ENCODE peak calls at places on chromosome 14, in five cellular contexts. R is stimulated activated CD4-positive, alpha-beta T cell treated with anti-CD3 and anti-CD28 coated beads, Interleukin-15, amount 100 ng/mL, for 1 hour; O is Peyer's patch; V is activated CD8-positive, alpha-beta memory T cell treated with anti-CD3 and anti-CD28 coated beads for 24 hours; D is Calu3. E is an unnamed sample.

GRCh38 chr14:71659165-71659564 is 273.1 kb upstream of the RGS6 start:
- DNase-seq in D (peak), V (no peak), O (no peak), R (no peak), E (no peak)

GRCh38 chr14:99592394-99592793 is 11.6 kb downstream of the CCDC85C start:
- DNase-seq in O (no peak), D (no peak), V (no peak), R (no peak), E (no peak)

GRCh38 chr14:68139466-68140110 is 320.0 kb downstream of the RAD51B start:
- DNase-seq in V (no peak), O (no peak), R (no peak), D (no peak), E (no peak)

GRCh38 chr14:39956372-39956771 is 524.1 kb upstream of the FBXO33 start:
- DNase-seq in O (no peak), V (no peak), R (no peak), D (no peak), E (no peak)

GRCh38 chr14:77478796-77479195 is 19.8 kb downstream of the ISM2 start:
- DNase-seq in V (no peak), D (no peak), O (no peak), R (no peak), E (no peak)

GRCh38 chr14:104601786-104602185 is 2.8 kb downstream of the TMEM179 start:
- DNase-seq in R (no peak), O (peak), D (no peak), V (no peak), E (no peak)

GRCh38 chr14:104689620-104690265 is 325 bp downstream of the INF2 start:
- DNase-seq in R (no peak), O (no peak), D (no peak), V (no peak), E (no peak)

GRCh38 chr14:94681300-94682060 is 69.3 kb downstream of the SERPINA3 start:
- DNase-seq in D (peak), O (no peak), R (no peak), V (peak), E (no peak)

GRCh38 chr14:52342849-52343606 is 28.9 kb downstream of the PTGER2 start:
- DNase-seq in V (no peak), O (no peak), D (no peak), R (no peak), E (no peak)

GRCh38 chr14:74207943-74208342 is 31.3 kb upstream of the VSX2 start:
- DNase-seq in V (no peak), O (no peak), D (no peak), R (no peak), E (no peak)

GRCh38 chr14:58777541-58777979 is 139.8 kb downstream of the DACT1 start:
- DNase-seq in D (no peak), V (no peak), R (no peak), O (no peak), E (no peak)

GRCh38 chr14:68563256-68564131 is 229.4 kb downstream of the ZFP36L1 start:
- DNase-seq in O (no peak), V (no peak), D (no peak), R (no peak), E (no peak)

GRCh38 chr14:102590667-102591099 is 1.8 kb upstream of the RCOR1 start:
- DNase-seq in V (peak), O (peak), D (peak), R (no peak), E (no peak)

GRCh38 chr14:70789361-70789760 is 20.0 kb downstream of the MAP3K9 start:
- DNase-seq in V (no peak), R (no peak), D (no peak), O (no peak), E (no peak)

GRCh38 chr14:54123836-54124235 is 167.2 kb upstream of the BMP4 start:
- DNase-seq in O (no peak), R (no peak), V (no peak), D (no peak), E (no peak)

GRCh38 chr14:45199246-45199645 is 53.8 kb downstream of the MIS18BP1 start:
- DNase-seq in D (no peak), V (no peak), R (no peak), O (no peak), E (no peak)

GRCh38 chr14:68874746-68875155 is 81.9 kb upstream of the ZFP36L1 start:
- DNase-seq in V (no peak), R (peak), D (no peak), O (no peak), E (no peak)

GRCh38 chr14:104284107-104284592 is 145.8 kb downstream of the KIF26A start:
- DNase-seq in D (no peak), R (no peak), V (no peak), O (peak), E (no peak)

GRCh38 chr14:29906256-29906885 is 21.3 kb downstream of the PRKD1 start:
- DNase-seq in O (no peak), V (no peak), R (no peak), D (peak), E (no peak)

GRCh38 chr14:95255013-95255412 is 64.7 kb downstream of the CLMN start:
- DNase-seq in R (no peak), D (no peak), V (no peak), O (no peak), E (no peak)

GRCh38 chr14:39368261-39368959 is 63.8 kb downstream of the FBXO33 start:
- DNase-seq in O (no peak), R (no peak), D (peak), V (no peak), E (peak)

GRCh38 chr14:65239143-65239672 is 136.9 kb upstream of the MAX start:
- DNase-seq in V (no peak), D (no peak), R (no peak), O (peak), E (no peak)

GRCh38 chr14:97282644-97283403 is 485.6 kb downstream of the VRK1 start:
- DNase-seq in O (no peak), V (no peak), D (no peak), R (no peak), E (no peak)

GRCh38 chr14:94345344-94346072 is 22.4 kb upstream of the SERPINA6 start:
- DNase-seq in V (no peak), R (no peak), O (no peak), D (peak), E (no peak)

GRCh38 chr14:68695326-68695768 is 97.5 kb downstream of the ZFP36L1 start:
- DNase-seq in R (no peak), O (no peak), D (peak), V (no peak), E (no peak)

GRCh38 chr14:83706555-83706954 is 1823.4 kb upstream of the FLRT2 start:
- DNase-seq in R (no peak), O (no peak), V (no peak), D (no peak), E (no peak)

GRCh38 chr14:35189422-35189821 is 67.1 kb downstream of the PRORP start:
- DNase-seq in V (no peak), D (no peak), O (no peak), R (no peak), E (no peak)

GRCh38 chr14:53979747-53980642 is 23.4 kb upstream of the BMP4 start:
- DNase-seq in V (no peak), R (no peak), D (no peak), O (no peak), E (no peak)

GRCh38 chr14:105312973-105313372 is 1.6 kb upstream of the PACS2 start:
- DNase-seq in R (no peak), O (peak), V (no peak), D (no peak), E (peak)

GRCh38 chr14:91316761-91317160 is 72.3 kb upstream of the GPR68 start:
- DNase-seq in V (no peak), O (no peak), D (no peak), R (no peak), E (no peak)

GRCh38 chr14:57962293-57962996 is 96.6 kb upstream of the SLC35F4 start:
- DNase-seq in O (no peak), D (no peak), R (no peak), V (no peak), E (no peak)